ENCODE peak calls at places on chromosomes 3 and 15, in seven cellular contexts. Q, F, A, W, K, M and D are unnamed samples.

GRCh38 chr15:78394981-78395619 is 42.9 kb upstream of the IREB2 start:
- DNase-seq in Q (no peak), F (no peak), A (no peak), W (no peak), K (no peak), M (no peak), D (no peak)

GRCh38 chr15:77419050-77419835 is 661 bp downstream of the PEAK1 start:
- DNase-seq in Q (peak), F (peak), A (no peak), W (peak), K (peak), M (peak), D (peak)

GRCh38 chr3:161028485-161029018 is 76.6 kb downstream of the B3GALNT1 start:
- DNase-seq in Q (peak), F (no peak), A (no peak), W (no peak), K (no peak), M (no peak), D (no peak)

GRCh38 chr3:188458761-188459160 is 304.8 kb downstream of the LPP start:
- DNase-seq in Q (peak), F (no peak), A (no peak), W (peak), K (no peak), M (no peak), D (no peak)

GRCh38 chr3:152051501-152052404 is 178.3 kb downstream of the SUCNR1 start:
- DNase-seq in Q (peak), F (no peak), A (no peak), W (peak), K (no peak), M (no peak), D (no peak)

GRCh38 chr15:43266834-43267233 is at the start of gene TGM5:
- DNase-seq in Q (no peak), F (no peak), A (no peak), W (no peak), K (no peak), M (no peak), D (no peak)

GRCh38 chr15:80567721-80568157 is 127.4 kb upstream of the ABHD17C start:
- DNase-seq in Q (peak), F (peak), A (no peak), W (peak), K (no peak), M (peak), D (peak)

GRCh38 chr3:172272699-172273098 is 175.6 kb downstream of the GHSR start:
- DNase-seq in Q (peak), F (no peak), A (no peak), W (peak), K (no peak), M (no peak), D (no peak)

GRCh38 chr3:108099679-108100428 is 9.0 kb upstream of the CD47 start:
- DNase-seq in Q (no peak), F (no peak), A (no peak), W (no peak), K (peak), M (no peak), D (no peak)

GRCh38 chr15:40762919-40763800 is 708 bp upstream of the GCHFR start:
- DNase-seq in Q (peak), F (no peak), A (no peak), W (peak), K (peak), M (peak), D (no peak)

GRCh38 chr3:72054976-72055375 is 270.0 kb upstream of the PROK2 start:
- DNase-seq in Q (no peak), F (no peak), A (no peak), W (no peak), K (no peak), M (no peak), D (no peak)

GRCh38 chr3:3734881-3735280 is 64.3 kb upstream of the LRRN1 start:
- DNase-seq in Q (no peak), F (no peak), A (no peak), W (no peak), K (no peak), M (no peak), D (no peak)

GRCh38 chr3:194588741-194589140 is 44.5 kb downstream of the TMEM44 start:
- DNase-seq in Q (peak), F (no peak), A (no peak), W (peak), K (no peak), M (no peak), D (no peak)

GRCh38 chr15:70826634-70827033 is 27.3 kb downstream of the LARP6 start:
- DNase-seq in Q (peak), F (no peak), A (peak), W (peak), K (no peak), M (no peak), D (no peak)

GRCh38 chr3:112333386-112334334 is 704 bp downstream of the CD200 start:
- DNase-seq in Q (peak), F (peak), A (no peak), W (peak), K (no peak), M (no peak), D (peak)

GRCh38 chr3:139127101-139127500 is 82.4 kb upstream of the PRR23C start:
- DNase-seq in Q (peak), F (peak), A (no peak), W (peak), K (no peak), M (no peak), D (no peak)

GRCh38 chr3:184314700-184315505 is 497 bp downstream of the EIF4G1 start:
- DNase-seq in Q (peak), F (peak), A (peak), W (peak), K (peak), M (peak), D (peak)

GRCh38 chr3:174949523-174949922 is 90.4 kb downstream of the NAALADL2 start:
- DNase-seq in Q (peak), F (no peak), A (peak), W (peak), K (no peak), M (no peak), D (no peak)

GRCh38 chr3:78728406-78729145 is 1039.2 kb downstream of the ROBO1 start:
- DNase-seq in Q (peak), F (peak), A (no peak), W (peak), K (peak), M (no peak), D (peak)

GRCh38 chr3:160822931-160823330 is 66.9 kb downstream of the PPM1L start:
- DNase-seq in Q (no peak), F (no peak), A (no peak), W (no peak), K (no peak), M (no peak), D (no peak)

GRCh38 chr3:33363113-33363800 is 76.9 kb downstream of the UBP1 start:
- DNase-seq in Q (peak), F (no peak), A (no peak), W (no peak), K (no peak), M (no peak), D (no peak)

GRCh38 chr3:45677045-45677436 is 12.2 kb upstream of the SACM1L start:
- DNase-seq in Q (no peak), F (no peak), A (no peak), W (peak), K (no peak), M (peak), D (no peak)

GRCh38 chr3:45666729-45667440 is 22.3 kb upstream of the SACM1L start:
- DNase-seq in Q (peak), F (no peak), A (no peak), W (peak), K (no peak), M (no peak), D (no peak)

GRCh38 chr3:129822679-129823078 is 70.8 kb downstream of the TMCC1 start:
- DNase-seq in Q (peak), F (no peak), A (no peak), W (peak), K (no peak), M (no peak), D (no peak)

GRCh38 chr3:8702560-8702959 is 31.0 kb upstream of the CAV3 start:
- DNase-seq in Q (no peak), F (no peak), A (no peak), W (no peak), K (no peak), M (no peak), D (no peak)

GRCh38 chr3:114841515-114841914 is 305.6 kb downstream of the ZBTB20 start:
- DNase-seq in Q (peak), F (no peak), A (no peak), W (no peak), K (no peak), M (no peak), D (no peak)

GRCh38 chr3:48552111-48552911 is 4.3 kb downstream of the PFKFB4 start:
- DNase-seq in Q (no peak), F (no peak), A (no peak), W (no peak), K (no peak), M (no peak), D (no peak)

GRCh38 chr3:118772036-118773030 is 262.3 kb downstream of the IGSF11 start:
- DNase-seq in Q (peak), F (no peak), A (no peak), W (no peak), K (no peak), M (no peak), D (peak)

GRCh38 chr3:152236741-152237140 is 32.0 kb upstream of the MBNL1 start:
- DNase-seq in Q (peak), F (no peak), A (no peak), W (peak), K (no peak), M (no peak), D (no peak)

GRCh38 chr15:75213768-75214221 is 12.1 kb downstream of the C15orf39 start:
- DNase-seq in Q (no peak), F (no peak), A (no peak), W (no peak), K (no peak), M (no peak), D (no peak)